ENCODE peak calls at places on chromosomes 2 and 18, in eight cellular contexts. G is stimulated activated CD4-positive, alpha-beta T cell treated with anti-CD3 and anti-CD28 coated beads, Interleukin-15, amount 100 ng/mL, for 24 hours; A is NCI-H1105 treated with DMSO at 0.1 percent for 48 hours; F is GOT3; H is amygdala; I is AG20443; R is HTR-8/SVneo; Q is NCI-H2171 treated with DMSO at 0.1 percent for 48 hours. B is an unnamed sample.

GRCh38 chr2:213065583-213066444 is 85.6 kb downstream of the IKZF2 start:
- DNase-seq in G (peak), A (peak), F (no peak), H (no peak), I (peak), R (no peak), Q (peak), B (no peak)

GRCh38 chr2:97774425-97774824 is 61.0 kb downstream of the ZAP70 start:
- DNase-seq in G (no peak), A (no peak), F (no peak), H (no peak), I (peak), R (peak), Q (peak), B (no peak)

GRCh38 chr2:71882949-71883472 is 264.7 kb downstream of the CYP26B1 start:
- DNase-seq in G (no peak), A (no peak), F (peak), H (peak), I (peak), R (peak), Q (peak), B (peak)

GRCh38 chr18:8998481-8999217 is 103.8 kb upstream of the NDUFV2 start:
- DNase-seq in G (no peak), A (no peak), F (no peak), H (no peak), I (peak), R (peak), Q (peak), B (no peak)

GRCh38 chr18:13220326-13220991 is 1.9 kb downstream of the LDLRAD4 start:
- DNase-seq in G (no peak), A (peak), F (no peak), H (no peak), I (no peak), R (no peak), Q (no peak), B (no peak)

GRCh38 chr2:207819839-207820784 is 50.4 kb upstream of the FZD5 start:
- DNase-seq in G (no peak), A (no peak), F (no peak), H (no peak), I (no peak), R (no peak), Q (no peak), B (no peak)

GRCh38 chr18:77395941-77396340 is 146.3 kb downstream of the GALR1 start:
- DNase-seq in G (no peak), A (no peak), F (no peak), H (no peak), I (no peak), R (no peak), Q (no peak), B (no peak)

GRCh38 chr2:9629222-9630000 is 1.4 kb downstream of the YWHAQ start:
- DNase-seq in G (no peak), A (no peak), F (no peak), H (no peak), I (peak), R (no peak), Q (peak), B (no peak)